ENCODE peak calls at places on chromosome 22, in five cellular contexts. L, C, J, S and Q are unnamed samples.

GRCh38 chr22:26589845-26590524 is at the start of gene TPST2:
- DNase-seq in S (peak; percentile 96), C (peak; percentile 88), J (peak; percentile 81), L (peak; percentile 52), Q (peak; percentile 89)

GRCh38 chr22:45554861-45555260 is 52.2 kb downstream of the FBLN1 start:
- DNase-seq in L (no peak), S (no peak), C (no peak), J (no peak), Q (no peak)

GRCh38 chr22:47166446-47167016 is 404.1 kb downstream of the TBC1D22A start:
- DNase-seq in L (no peak), S (peak; percentile 59), C (no peak), J (peak; percentile 10), Q (no peak)

GRCh38 chr22:25390297-25391240 is 171.1 kb downstream of the CRYBB2 start:
- DNase-seq in C (peak; percentile 76), S (no peak), L (no peak), J (no peak), Q (no peak)

GRCh38 chr22:25420925-25421904 is 143.3 kb upstream of the GRK3 start:
- DNase-seq in L (no peak), S (no peak), J (peak; percentile 68), C (no peak), Q (peak; percentile 69)

GRCh38 chr22:39356464-39356863 is 6.7 kb downstream of the SYNGR1 start:
- DNase-seq in J (no peak), C (no peak), L (no peak), S (no peak), Q (no peak)

GRCh38 chr22:26316732-26317131 is 112.3 kb upstream of the ASPHD2 start:
- DNase-seq in S (no peak), C (no peak), J (no peak), L (no peak), Q (no peak)

GRCh38 chr22:20169253-20169822 is 18.5 kb upstream of the CCDC188 start:
- DNase-seq in S (no peak), J (no peak), C (no peak), L (no peak), Q (no peak)

GRCh38 chr22:50530280-50530856 is 556 bp upstream of the TYMP start:
- DNase-seq in L (peak; percentile 89), C (peak; percentile 93), S (peak; percentile 97), J (peak; percentile 41), Q (peak; percentile 52)

GRCh38 chr22:36223504-36223903 is 15.8 kb downstream of the APOL2 start:
- DNase-seq in L (no peak), C (no peak), S (peak; percentile 74), J (no peak), Q (no peak)

GRCh38 chr22:21839765-21840140 is 27.7 kb downstream of the MAPK1 start:
- DNase-seq in S (no peak), L (no peak), J (no peak), C (no peak), Q (no peak)

GRCh38 chr22:35739642-35740041 is 22.0 kb downstream of the APOL5 start:
- DNase-seq in S (no peak), L (no peak), C (no peak), J (no peak), Q (peak; percentile 44)

GRCh38 chr22:37892566-37893338 is 13.3 kb upstream of the MICALL1 start:
- DNase-seq in J (no peak), S (no peak), C (peak; percentile 40), L (peak; percentile 11), Q (no peak)

GRCh38 chr22:25497269-25497668 is 67.2 kb upstream of the GRK3 start:
- DNase-seq in S (no peak), C (no peak), J (no peak), L (peak; percentile 41), Q (no peak)

GRCh38 chr22:50148991-50149721 is 21.4 kb upstream of the PANX2 start:
- DNase-seq in L (peak; percentile 44), C (peak; percentile 70), J (peak; percentile 79), S (no peak), Q (peak; percentile 78)

GRCh38 chr22:25002241-25002985 is 49.9 kb downstream of the KIAA1671 start:
- DNase-seq in J (no peak), L (no peak), C (no peak), S (no peak), Q (no peak)